ENCODE peak calls at places on chromosome 13, in four cellular contexts. S is mammary epithelial cell, Z is testis, O is cardiac muscle cell. W is an unnamed sample.

GRCh38 chr13:102141625-102142472 is 260.0 kb downstream of the FGF14 start:
- DNase-seq in S (no peak), Z (no peak), O (peak; percentile 23), W (no peak)

GRCh38 chr13:45456196-45456972 is 8.4 kb upstream of the COG3 start:
- DNase-seq in S (peak; percentile 87), O (no peak), Z (no peak), W (no peak)

GRCh38 chr13:105665284-105665683 is 870.2 kb downstream of the EFNB2 start:
- DNase-seq in S (peak; percentile 86), Z (no peak), O (no peak), W (no peak)

GRCh38 chr13:51995677-51996551 is 15.3 kb downstream of the ATP7B start:
- DNase-seq in Z (no peak), S (peak; percentile 37), O (no peak), W (no peak)

GRCh38 chr13:33110386-33110712 is 94.1 kb downstream of the KL start:
- DNase-seq in Z (no peak), S (no peak), O (no peak), W (no peak)

GRCh38 chr13:110218601-110219201 is 88.3 kb downstream of the COL4A1 start:
- DNase-seq in S (no peak), O (no peak), Z (no peak), W (no peak)

GRCh38 chr13:93227906-93228801 is 1.5 kb downstream of the GPC6 start:
- DNase-seq in O (peak; percentile 92), Z (peak; percentile 55), S (peak; percentile 90), W (peak; percentile 37)

GRCh38 chr13:99041788-99042187 is 63.9 kb upstream of the DOCK9 start:
- DNase-seq in O (no peak), S (no peak), Z (no peak), W (no peak)

GRCh38 chr13:91216928-91217700 is 130.4 kb upstream of the MIR17HG start:
- DNase-seq in O (no peak), Z (no peak), S (no peak), W (no peak)

GRCh38 chr13:111639196-111639705 is 318.8 kb downstream of the TEX29 start:
- DNase-seq in Z (no peak), O (no peak), S (no peak), W (no peak)

GRCh38 chr13:102838982-102839381 is 6.8 kb upstream of the ERCC5 start:
- DNase-seq in S (no peak), O (no peak), Z (no peak), W (no peak)

GRCh38 chr13:97261254-97262015 is 39.3 kb downstream of the MBNL2 start:
- DNase-seq in S (no peak), O (no peak), Z (no peak), W (peak; percentile 78)

GRCh38 chr13:32911506-32911905 is 104.7 kb upstream of the KL start:
- DNase-seq in O (peak; percentile 14), S (peak; percentile 51), Z (peak; percentile 75), W (no peak)

GRCh38 chr13:75927183-75927582 is 291.1 kb downstream of the LMO7 start:
- DNase-seq in Z (no peak), O (no peak), S (no peak), W (no peak)

GRCh38 chr13:52414963-52415362 is 9.0 kb upstream of the THSD1 start:
- DNase-seq in S (peak; percentile 92), Z (no peak), O (no peak), W (no peak)

GRCh38 chr13:21402586-21403307 is 56.4 kb downstream of the ZDHHC20 start:
- DNase-seq in Z (no peak), S (peak; percentile 56), O (no peak), W (peak; percentile 27)

GRCh38 chr13:110546389-110546788 is 15.1 kb downstream of the RAB20 start:
- DNase-seq in O (no peak), S (no peak), Z (no peak), W (peak; percentile 54)

GRCh38 chr13:21316376-21316775 is 139.9 kb downstream of the MRPL57 start:
- DNase-seq in O (no peak), S (no peak), Z (no peak), W (no peak)

GRCh38 chr13:32986552-32986951 is 29.7 kb upstream of the KL start:
- DNase-seq in Z (no peak), S (no peak), O (no peak), W (no peak)

GRCh38 chr13:28851422-28851821 is 31.3 kb downstream of the MTUS2 start:
- DNase-seq in Z (no peak), O (no peak), S (no peak), W (no peak)

GRCh38 chr13:81171065-81171647 is 830.2 kb upstream of the SPRY2 start:
- DNase-seq in Z (no peak), S (peak; percentile 3), O (peak; percentile 21), W (no peak)

GRCh38 chr13:52851153-52851962 is 2.9 kb upstream of the PCDH8 start:
- DNase-seq in Z (peak; percentile 67), O (peak; percentile 73), S (no peak), W (no peak)

GRCh38 chr13:112831801-112832200 is 137.2 kb upstream of the MCF2L start:
- DNase-seq in O (no peak), Z (no peak), S (no peak), W (no peak)

GRCh38 chr13:110014719-110015118 is 228.3 kb upstream of the IRS2 start:
- DNase-seq in S (no peak), Z (no peak), O (no peak), W (no peak)

GRCh38 chr13:41541142-41541938 is 84.0 kb downstream of the RGCC start:
- DNase-seq in Z (no peak), O (no peak), S (no peak), W (no peak)

GRCh38 chr13:39559838-39560237 is 43.2 kb downstream of the LHFPL6 start:
- DNase-seq in O (no peak), Z (no peak), S (no peak), W (no peak)

GRCh38 chr13:70339738-70340137 is 231.5 kb upstream of the KLHL1 start:
- DNase-seq in S (peak; percentile 2), Z (peak; percentile 38), O (peak; percentile 34), W (peak; percentile 48)

GRCh38 chr13:112868308-112868707 is 100.7 kb upstream of the MCF2L start:
- DNase-seq in Z (no peak), S (no peak), O (no peak), W (no peak)

GRCh38 chr13:97114696-97115095 is 107.4 kb upstream of the MBNL2 start:
- DNase-seq in O (no peak), Z (no peak), S (no peak), W (no peak)

GRCh38 chr13:27852491-27852890 is 60.2 kb downstream of the GSX1 start:
- DNase-seq in S (no peak), O (no peak), Z (no peak), W (no peak)

GRCh38 chr13:21625366-21625765 is 21.4 kb upstream of the MICU2 start:
- DNase-seq in O (no peak), S (peak; percentile 53), Z (no peak), W (peak; percentile 33)

GRCh38 chr13:71869274-71869673 is 2.3 kb upstream of the DACH1 start:
- DNase-seq in Z (no peak), S (no peak), O (no peak), W (no peak)

W was measured in adrenal gland.